ENCODE peak calls at places on chromosome 12, in five cellular contexts. S, B, C, H and Y are unnamed samples. For H3K4me1, the result is how much of the 10 kb centered on the place peaks cover.

GRCh38 chr12:78018146-78018910 is 187.6 kb downstream of the NAV3 start:
- DNase-seq in B (peak), H (no peak), C (no peak), S (peak), Y (no peak)

GRCh38 chr12:132500137-132500855 is 10.3 kb downstream of the FBRSL1 start:
- DNase-seq in S (no peak), C (no peak), B (no peak), H (no peak), Y (no peak)

GRCh38 chr12:103626498-103626897 is 39.4 kb downstream of the STAB2 start:
- DNase-seq in B (peak), S (peak), C (peak), H (no peak), Y (no peak)

GRCh38 chr12:58529114-58529665 is 391.1 kb downstream of the LRIG3 start:
- DNase-seq in H (no peak), S (no peak), B (peak), C (no peak), Y (no peak)

GRCh38 chr12:113330505-113330904 is 4.4 kb downstream of the SLC8B1 start:
- DNase-seq in S (no peak), B (no peak), H (no peak), C (no peak), Y (no peak)

GRCh38 chr12:89936631-89937030 is 228.0 kb upstream of the ATP2B1 start:
- DNase-seq in B (no peak), C (no peak), H (no peak), S (no peak), Y (no peak)

GRCh38 chr12:6936642-6937480 is 6.8 kb upstream of the RNU7-1 start:
- DNase-seq in H (peak), B (no peak), S (no peak), C (peak), Y (no peak)

GRCh38 chr12:93762059-93762719 is 85.0 kb downstream of the CRADD start:
- DNase-seq in B (peak), C (no peak), S (no peak), H (no peak), Y (no peak)

GRCh38 chr12:57881035-57881973 is 34.8 kb upstream of the CTDSP2 start:
- DNase-seq in C (no peak), H (no peak), B (no peak), S (no peak), Y (no peak)

GRCh38 chr12:94260717-94261116 is 112.3 kb downstream of the PLXNC1 start:
- DNase-seq in H (no peak), B (no peak), S (no peak), C (no peak), Y (no peak)

GRCh38 chr12:99059824-99060526 is 414.9 kb downstream of the APAF1 start:
- DNase-seq in S (peak), B (no peak), C (no peak), H (no peak), Y (peak)

GRCh38 chr12:15584366-15585041 is 204.7 kb downstream of the EPS8 start:
- DNase-seq in H (no peak), C (no peak), B (peak), S (peak), Y (peak)

GRCh38 chr12:5096241-5096880 is 52.7 kb downstream of the KCNA5 start:
- DNase-seq in H (no peak), C (no peak), S (no peak), B (peak), Y (peak)

GRCh38 chr12:38898001-38898684 is 7.2 kb downstream of the CPNE8 start:
- DNase-seq in H (no peak), B (no peak), C (peak), S (no peak), Y (peak)

GRCh38 chr12:47818701-47819543 is 781 bp downstream of the HDAC7 start:
- DNase-seq in C (peak), S (peak), H (peak), B (peak), Y (peak)

GRCh38 chr12:132430838-132431826 is 58.8 kb upstream of the FBRSL1 start:
- DNase-seq in H (no peak), C (no peak), S (no peak), B (no peak), Y (no peak)

GRCh38 chr12:67764946-67765619 is 116.5 kb downstream of the DYRK2 start:
- DNase-seq in B (no peak), H (no peak), C (no peak), S (no peak), Y (no peak)

GRCh38 chr12:47219243-47219642 is 139.5 kb upstream of the AMIGO2 start:
- DNase-seq in S (no peak), C (no peak), B (no peak), H (no peak), Y (no peak)

GRCh38 chr12:131084341-131085011 is 130.8 kb downstream of the ADGRD1 start:
- DNase-seq in B (no peak), H (no peak), C (peak), S (no peak), Y (no peak)

GRCh38 chr12:82475211-82475610 is 116.9 kb downstream of the METTL25 start:
- DNase-seq in B (no peak), S (no peak), C (no peak), H (no peak), Y (no peak)

GRCh38 chr12:118714051-118714460 is 267.3 kb upstream of the SRRM4 start:
- DNase-seq in S (peak), B (no peak), H (peak), C (peak), Y (no peak)

GRCh38 chr12:25959069-25959961 is 833 bp downstream of the RASSF8 start:
- DNase-seq in B (peak), H (peak), C (peak), S (no peak), Y (peak)

GRCh38 chr12:70691018-70691672 is 53.9 kb upstream of the PTPRB start:
- DNase-seq in C (no peak), B (peak), S (no peak), H (no peak), Y (no peak)

GRCh38 chr12:107544947-107545346 is 140.7 kb upstream of the PWP1 start:
- DNase-seq in S (no peak), C (no peak), B (no peak), H (no peak), Y (no peak)

GRCh38 chr12:30862486-30862885 is 64.1 kb upstream of the TSPAN11 start:
- DNase-seq in S (no peak), C (no peak), B (no peak), H (no peak), Y (no peak)

GRCh38 chr12:7612851-7613250 is 52.9 kb downstream of the APOBEC1 start:
- DNase-seq in C (no peak), S (no peak), B (no peak), H (no peak), Y (no peak)

GRCh38 chr12:108320503-108321293 is 18.4 kb downstream of the CMKLR1 start:
- DNase-seq in H (no peak), C (peak), S (no peak), B (no peak), Y (no peak)

GRCh38 chr12:52202361-52203078 is 10.7 kb upstream of the KRT80 start:
- DNase-seq in S (no peak), C (no peak), B (no peak), H (no peak), Y (no peak)

GRCh38 chr12:133038310-133038709 is 1.0 kb downstream of the ZNF84 start:
- DNase-seq in B (no peak), C (no peak), S (no peak), H (no peak), Y (no peak)

GRCh38 chr12:102374190-102374589 is 106.2 kb downstream of the IGF1 start:
- DNase-seq in B (no peak), S (no peak), C (no peak), H (no peak), Y (peak)

GRCh38 chr12:81257952-81258551 is 180.2 kb downstream of the ACSS3 start:
- DNase-seq in H (no peak), B (peak), C (no peak), S (peak), Y (no peak)

GRCh38 chr12:89194683-89195082 is 157.6 kb downstream of the DUSP6 start:
- DNase-seq in H (no peak), B (no peak), C (no peak), S (no peak), Y (peak)

GRCh38 chr12:77387214-77387613 is 321.8 kb upstream of the E2F7 start:
- DNase-seq in C (no peak), B (no peak), S (no peak), H (no peak), Y (no peak)

GRCh38 chr12:94725375-94726168 is 75.2 kb upstream of the TMCC3 start:
- DNase-seq in H (no peak), C (peak), S (no peak), B (peak), Y (peak)

GRCh38 chr12:12839886-12840285 is 26.7 kb downstream of the DDX47 start:
- DNase-seq in S (no peak), B (peak), H (no peak), C (no peak), Y (no peak)

GRCh38 chr12:113221997-113222729 is 899 bp downstream of the TPCN1 start:
- DNase-seq in H (peak), B (no peak), C (no peak), S (no peak), Y (no peak)

GRCh38 chr12:3313066-3313465 is 177.9 kb upstream of the PRMT8 start:
- DNase-seq in B (peak), H (no peak), S (no peak), C (no peak), Y (peak)

GRCh38 chr12:111413442-111414086 is 7.8 kb downstream of the SH2B3 start:
- DNase-seq in C (peak), B (peak), S (no peak), H (no peak), Y (no peak)

DNA sequence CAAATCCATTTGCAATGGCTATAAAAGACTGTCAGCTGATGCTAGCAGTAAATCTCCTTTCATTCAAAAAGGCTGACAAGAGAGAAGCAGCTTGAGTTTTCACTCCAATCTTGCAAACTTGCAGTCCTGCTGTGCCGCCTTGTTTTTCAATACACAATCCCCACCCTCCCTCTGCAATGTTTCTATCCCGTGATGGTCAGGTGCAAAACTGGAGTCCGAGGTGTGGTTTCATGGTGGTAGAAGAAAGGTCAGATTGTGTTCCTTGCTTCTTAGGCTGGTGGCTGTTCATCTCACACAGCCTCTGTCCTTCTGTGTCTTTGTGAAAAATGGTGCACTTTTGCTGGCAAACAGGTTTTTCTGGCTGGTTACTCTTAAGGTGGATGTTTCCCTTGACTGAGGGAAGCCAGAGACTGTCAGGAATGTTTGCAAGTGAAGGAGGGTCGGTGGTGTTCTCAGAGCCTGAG is 27.7 kb upstream of the TBX3 start:
- DNase-seq in S (no peak), C (no peak), H (no peak), B (no peak), Y (peak)
- H3K18ac ChIP-seq in S (no peak), C (peak), H (no peak), B (no peak), Y (no peak)

GRCh38 chr12:619346-619745 is 43.9 kb downstream of the NINJ2 start:
- DNase-seq in C (no peak), H (no peak), B (no peak), S (no peak), Y (no peak)

GRCh38 chr12:625998-626397 is 37.2 kb downstream of the NINJ2 start:
- DNase-seq in C (no peak), S (no peak), H (no peak), B (no peak), Y (no peak)

GRCh38 chr12:623865-624372 is 39.3 kb downstream of the NINJ2 start:
- DNase-seq in C (no peak), H (no peak), B (no peak), S (no peak), Y (peak)

GRCh38 chr12:623172-623864 is 39.9 kb downstream of the NINJ2 start:
- DNase-seq in H (no peak), B (no peak), C (no peak), S (no peak), Y (peak)

DNA sequence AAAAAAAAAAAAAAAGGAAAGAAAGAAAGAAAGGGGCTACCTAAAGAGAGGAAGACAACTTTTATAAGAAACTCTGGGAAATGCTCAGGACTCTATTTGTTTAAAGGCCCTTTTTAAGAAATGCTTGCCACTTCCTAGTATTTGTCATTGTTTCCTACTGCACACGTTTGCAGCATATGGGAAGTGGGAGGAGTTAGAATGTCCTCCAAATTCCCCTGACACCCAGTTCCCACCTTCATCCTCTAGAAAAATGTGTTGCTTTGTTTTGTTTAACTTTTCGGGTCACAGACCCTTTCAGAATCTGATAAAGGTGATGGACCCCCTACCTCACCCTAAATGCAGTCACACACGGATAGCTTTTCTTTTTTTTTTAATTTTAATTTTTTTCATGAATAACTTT is 40.8 kb downstream of the NINJ2 start:
- DNase-seq in S (no peak), C (no peak), H (no peak), B (peak), Y (peak)
- H3K4me1 ChIP-seq in S (under half), C (under half), H (under half), B (under half), Y (under half)

GRCh38 chr12:32493282-32493681 is 93.9 kb downstream of the FGD4 start:
- DNase-seq in B (no peak), C (no peak), S (no peak), H (no peak), Y (no peak)

GRCh38 chr12:32499048-32499447 is 99.7 kb downstream of the FGD4 start:
- DNase-seq in B (no peak), H (no peak), C (no peak), S (no peak), Y (no peak)

GRCh38 chr12:32497864-32498263 is 98.5 kb downstream of the FGD4 start:
- DNase-seq in B (no peak), C (no peak), S (no peak), H (no peak), Y (no peak)

GRCh38 chr12:32494676-32495075 is 95.3 kb downstream of the FGD4 start:
- DNase-seq in H (no peak), B (no peak), S (no peak), C (no peak), Y (no peak)

GRCh38 chr12:32496946-32497345 is 97.6 kb downstream of the FGD4 start:
- DNase-seq in C (no peak), B (no peak), S (no peak), H (no peak), Y (no peak)
- H2BK12ac ChIP-seq in C (no peak), B (no peak), S (no peak), H (no peak), Y (no peak)

DNA sequence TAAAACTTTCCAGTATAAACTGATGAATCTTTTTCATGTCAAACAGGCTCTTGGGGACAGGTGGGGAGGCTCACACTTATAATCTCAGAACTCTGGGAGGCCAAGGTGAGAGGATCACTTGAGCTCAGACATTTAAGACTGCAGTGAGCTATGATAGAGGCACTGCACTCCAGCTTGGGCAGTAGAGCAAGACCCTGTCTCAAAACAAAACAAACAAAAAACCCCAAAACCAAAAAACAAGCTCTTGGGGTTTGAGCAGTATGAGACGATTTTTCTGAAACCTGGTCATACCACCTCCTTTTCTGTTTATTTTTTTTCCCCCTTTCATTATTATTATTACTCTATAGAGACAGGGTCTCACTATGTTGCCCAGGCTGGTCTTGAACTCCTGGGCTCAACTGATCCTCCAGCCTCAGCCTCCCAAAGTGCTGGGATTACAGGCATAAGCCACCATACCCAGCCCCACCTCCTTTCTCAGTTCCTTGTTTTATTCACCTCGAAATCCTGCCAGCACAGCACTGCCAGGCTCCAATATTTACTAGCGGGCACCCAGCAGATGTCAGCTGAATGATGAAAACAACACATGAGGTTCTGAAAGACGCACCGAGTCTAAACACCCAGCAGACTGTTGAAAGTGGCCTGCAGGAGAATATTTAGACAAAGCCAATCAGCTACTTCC is 19.5 kb upstream of the CDK17 start:
- DNase-seq in H (no peak), B (no peak), S (no peak), C (no peak), Y (no peak)
- H3K18ac ChIP-seq in H (no peak), B (no peak), S (no peak), C (no peak), Y (no peak)

DNA sequence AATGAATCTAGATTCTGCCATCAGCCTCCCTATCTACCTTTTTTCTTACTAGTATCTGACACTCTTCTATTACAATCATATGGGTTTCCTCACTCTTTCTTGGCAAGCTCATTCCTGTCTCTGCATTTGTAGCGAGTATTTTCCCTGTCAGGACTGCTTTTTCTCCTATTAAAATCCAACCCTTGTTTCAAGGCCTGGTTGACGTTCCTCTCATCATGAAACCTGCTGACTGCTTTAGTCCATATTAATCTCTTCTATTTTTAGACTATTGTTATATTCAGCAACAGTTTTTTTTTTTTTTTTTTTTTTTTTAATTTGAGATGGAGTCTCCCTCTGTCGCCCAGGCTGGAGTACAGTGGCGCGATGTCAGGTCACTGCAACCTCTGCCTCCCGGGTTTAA is 16.0 kb downstream of the DIP2B start:
- DNase-seq in S (no peak), B (no peak), C (no peak), H (no peak), Y (no peak)
- H3K4me1 ChIP-seq in S (under half), B (under half), C (under half), H (under half), Y (under half)

GRCh38 chr12:49984960-49985359 is 12.2 kb downstream of the AQP6 start:
- DNase-seq in S (no peak), H (no peak), B (no peak), C (no peak), Y (no peak)

GRCh38 chr12:49985981-49986380 is 13.2 kb downstream of the AQP6 start:
- DNase-seq in H (no peak), S (no peak), B (peak), C (no peak), Y (no peak)

GRCh38 chr12:49984476-49984890 is 11.7 kb downstream of the AQP6 start:
- DNase-seq in C (no peak), S (no peak), H (no peak), B (peak), Y (no peak)

GRCh38 chr12:49990269-49990668 is 17.5 kb downstream of the AQP6 start:
- DNase-seq in H (no peak), S (no peak), B (no peak), C (no peak), Y (peak)

GRCh38 chr12:49987620-49988303 is 15.0 kb downstream of the AQP6 start:
- DNase-seq in H (no peak), B (no peak), S (no peak), C (no peak), Y (no peak)
- H2BK12ac ChIP-seq in H (no peak), B (no peak), S (no peak), C (no peak), Y (no peak)

GRCh38 chr12:69167648-69168165 is 71.7 kb upstream of the CPSF6 start:
- DNase-seq in B (no peak), S (no peak), H (no peak), C (peak), Y (no peak)
- H3K18ac ChIP-seq in B (no peak), S (no peak), H (no peak), C (no peak), Y (no peak)

DNA sequence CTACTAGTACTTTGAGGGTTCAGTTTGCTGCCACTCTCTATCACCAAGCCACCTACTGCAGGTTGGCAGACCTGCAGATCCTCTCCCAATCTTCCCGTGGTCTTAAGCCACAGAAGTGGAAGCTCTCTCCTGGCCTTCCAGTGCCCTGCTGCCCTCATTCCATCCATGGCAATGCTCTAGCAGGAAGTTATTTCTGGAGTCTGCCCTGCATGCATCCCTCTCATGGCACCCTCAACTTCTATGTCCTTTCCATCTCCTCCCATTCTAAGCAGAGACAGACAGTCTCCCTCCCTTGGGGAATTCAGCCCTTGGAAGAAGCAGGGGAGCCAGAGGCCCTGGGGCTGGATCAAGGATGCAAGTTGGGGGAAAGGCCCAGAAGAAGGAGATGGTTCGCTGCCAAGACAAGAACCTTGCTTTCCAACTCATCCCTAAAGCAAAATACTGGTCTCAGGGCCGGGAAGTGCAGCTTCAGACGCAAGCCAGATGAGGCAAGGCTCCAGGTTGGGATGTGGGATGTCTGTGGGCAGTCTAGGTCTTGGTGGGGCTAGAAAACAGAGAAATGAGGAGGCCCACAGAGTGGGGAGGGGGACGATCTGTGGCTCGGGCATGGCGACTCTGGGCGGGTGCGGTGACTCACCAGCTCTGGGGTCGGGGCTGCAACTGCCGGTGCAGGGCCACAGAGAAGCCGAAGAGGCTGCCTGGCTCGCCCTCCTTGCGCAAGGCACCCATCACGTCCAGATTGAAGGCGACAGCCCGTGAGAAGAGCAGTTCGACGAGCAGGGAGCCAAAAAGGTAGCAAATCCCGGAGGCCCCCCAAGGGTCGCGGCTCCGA is 648 bp downstream of the ITGA7 start:
- DNase-seq in B (no peak), H (peak), C (peak), S (no peak), Y (no peak)
- H3K4me1 ChIP-seq in B (under half), H (under half), C (under half), S (under half), Y (under half)